ENCODE peak calls at places on chromosome 2, in five cellular contexts. A is naive thymus-derived CD8-positive, alpha-beta T cell; F is NCI-H524; W is dorsolateral prefrontal cortex; X is sciatic nerve. B is an unnamed sample.

GRCh38 chr2:8586397-8587051 is 95.3 kb upstream of the ID2 start:
- DNase-seq in A (no peak), F (no peak), W (no peak), X (no peak), B (no peak)

GRCh38 chr2:21821697-21822227 is 698.0 kb downstream of the TDRD15 start:
- DNase-seq in X (no peak), A (no peak), F (no peak), W (no peak), B (no peak)

GRCh38 chr2:166593403-166593802 is 99.4 kb upstream of the SCN7A start:
- DNase-seq in W (no peak), X (no peak), F (no peak), A (no peak), B (no peak)

GRCh38 chr2:159054032-159054334 is 85.5 kb downstream of the TANC1 start:
- DNase-seq in W (no peak), X (no peak), F (no peak), A (no peak), B (no peak)

GRCh38 chr2:212361174-212361756 is 177.3 kb downstream of the ERBB4 start:
- DNase-seq in W (no peak), X (no peak), F (no peak), A (no peak), B (no peak)

GRCh38 chr2:1477196-1478040 is 64.2 kb downstream of the TPO start:
- DNase-seq in X (no peak), A (no peak), F (no peak), W (no peak), B (no peak)

GRCh38 chr2:142877265-142877756 is at the start of gene KYNU:
- DNase-seq in X (no peak), A (no peak), W (no peak), F (no peak), B (no peak)

GRCh38 chr2:240498958-240499260 is 58.9 kb downstream of the ANKMY1 start:
- DNase-seq in W (no peak), X (peak; percentile 22), A (no peak), F (no peak), B (no peak)

GRCh38 chr2:199744260-199744659 is 106.7 kb downstream of the FTCDNL1 start:
- DNase-seq in A (no peak), F (no peak), W (no peak), X (no peak), B (no peak)

GRCh38 chr2:201406077-201406662 is 45.1 kb downstream of the TRAK2 start:
- DNase-seq in X (no peak), W (no peak), A (no peak), F (no peak), B (peak; percentile 34)

GRCh38 chr2:1702186-1702565 is 42.1 kb downstream of the PXDN start:
- DNase-seq in A (no peak), F (no peak), W (no peak), X (no peak), B (no peak)

GRCh38 chr2:204019572-204020501 is 83.3 kb downstream of the ICOS start:
- DNase-seq in X (no peak), A (no peak), W (no peak), F (no peak), B (no peak)

GRCh38 chr2:121293450-121294325 is 8.7 kb upstream of the TFCP2L1 start:
- DNase-seq in X (no peak), A (no peak), W (no peak), F (no peak), B (no peak)

GRCh38 chr2:36178384-36178783 is 177.2 kb upstream of the CRIM1 start:
- DNase-seq in A (no peak), X (no peak), W (no peak), F (no peak), B (no peak)

GRCh38 chr2:138922973-138923563 is 142.9 kb upstream of the NXPH2 start:
- DNase-seq in A (no peak), F (no peak), W (no peak), X (no peak), B (peak; percentile 71)

GRCh38 chr2:190996338-190996946 is 17.5 kb downstream of the STAT1 start:
- DNase-seq in W (no peak), F (no peak), A (peak; percentile 43), X (no peak), B (peak; percentile 4)

GRCh38 chr2:178195390-178196166 is 1.3 kb downstream of the OSBPL6 start:
- DNase-seq in X (no peak), A (no peak), F (no peak), W (no peak), B (peak; percentile 32)

GRCh38 chr2:142716463-142717242 is 160.8 kb upstream of the KYNU start:
- DNase-seq in W (no peak), A (no peak), X (no peak), F (no peak), B (no peak)

GRCh38 chr2:56170988-56171387 is 12.8 kb upstream of the CCDC85A start:
- DNase-seq in F (no peak), W (no peak), A (no peak), X (no peak), B (no peak)

GRCh38 chr2:73035899-73036778 is 35.4 kb downstream of the SFXN5 start:
- DNase-seq in W (no peak), F (no peak), A (no peak), X (no peak), B (no peak)

GRCh38 chr2:14285812-14286211 is 346.7 kb upstream of the LRATD1 start:
- DNase-seq in W (no peak), F (no peak), A (no peak), X (no peak), B (no peak)

GRCh38 chr2:2542966-2543555 is 212.0 kb upstream of the MYT1L start:
- DNase-seq in F (no peak), A (peak; percentile 10), W (no peak), X (no peak), B (no peak)

GRCh38 chr2:159249955-159250723 is 36.4 kb downstream of the WDSUB1 start:
- DNase-seq in A (no peak), X (no peak), F (no peak), W (no peak), B (no peak)

GRCh38 chr2:229249536-229249935 is 21.6 kb downstream of the PID1 start:
- DNase-seq in F (no peak), A (no peak), X (no peak), W (no peak), B (no peak)

GRCh38 chr2:34705556-34706247 is 1106.6 kb upstream of the FAM98A start:
- DNase-seq in W (no peak), A (no peak), F (no peak), X (no peak), B (no peak)

GRCh38 chr2:96254592-96254991 is 11.2 kb downstream of the TMEM127 start:
- DNase-seq in F (no peak), A (no peak), X (no peak), W (no peak), B (no peak)

GRCh38 chr2:71473346-71474035 is 20.1 kb downstream of the DYSF start:
- DNase-seq in A (no peak), W (no peak), X (no peak), F (no peak), B (no peak)

GRCh38 chr2:111208639-111209038 is 87.9 kb downstream of the BCL2L11 start:
- DNase-seq in A (no peak), F (no peak), X (no peak), W (no peak), B (no peak)

B was measured in NCI-H1694 treated with DMSO at 0.1 percent for 48 hours.